ENCODE peak calls at places on chromosomes 16 and 17, in seven cellular contexts. S, U, E, W, T, D and L are unnamed samples. For H3K36me3, the result is how much of the 10 kb centered on the place peaks cover.

GRCh38 chr17:60103957-60104356 is 25.2 kb upstream of the HEATR6 start:
- DNase-seq in S (no peak), U (no peak), E (no peak), W (no peak), T (no peak), D (peak), L (no peak)

GRCh38 chr17:55433629-55434422 is 12.2 kb upstream of the MMD start:
- DNase-seq in S (no peak), U (peak), E (no peak), W (peak), T (no peak), D (no peak), L (no peak)

GRCh38 chr16:6643083-6643686 is 689.5 kb upstream of the RBFOX1 start:
- DNase-seq in S (peak), U (no peak), E (no peak), W (peak), T (no peak), D (peak), L (peak)

GRCh38 chr16:57341441-57342303 is 16.9 kb upstream of the CCL22 start:
- DNase-seq in S (peak), U (no peak), E (no peak), W (peak), T (no peak), D (no peak), L (peak)

GRCh38 chr16:55779391-55780094 is 53.4 kb downstream of the CES1 start:
- DNase-seq in S (no peak), U (no peak), E (no peak), W (no peak), T (no peak), D (peak), L (no peak)

GRCh38 chr17:19369846-19370492 is 7.4 kb upstream of the B9D1 start:
- DNase-seq in S (no peak), U (peak), E (peak), W (no peak), T (no peak), D (peak), L (no peak)

GRCh38 chr17:73476890-73477350 is 165.1 kb upstream of the CDC42EP4 start:
- DNase-seq in S (no peak), U (no peak), E (peak), W (no peak), T (no peak), D (peak), L (no peak)

GRCh38 chr17:58184308-58184985 is 8.1 kb upstream of the EPX start:
- DNase-seq in S (peak), U (no peak), E (no peak), W (peak), T (no peak), D (peak), L (no peak)

GRCh38 chr17:3765981-3766380 is 35.0 kb downstream of the ITGAE start:
- DNase-seq in S (no peak), U (no peak), E (no peak), W (no peak), T (no peak), D (no peak), L (no peak)

GRCh38 chr17:49294126-49294525 is 63.5 kb upstream of the PHOSPHO1 start:
- DNase-seq in S (no peak), U (no peak), E (no peak), W (no peak), T (no peak), D (no peak), L (no peak)

GRCh38 chr16:29943846-29944669 is 17.8 kb upstream of the TMEM219 start:
- DNase-seq in S (peak), U (peak), E (no peak), W (peak), T (no peak), D (peak), L (no peak)

GRCh38 chr16:88491560-88492310 is 38.7 kb downstream of the ZFPM1 start:
- DNase-seq in S (no peak), U (no peak), E (no peak), W (no peak), T (no peak), D (no peak), L (peak)

GRCh38 chr17:61463068-61463980 is 11.1 kb downstream of the TBX4 start:
- DNase-seq in S (no peak), U (peak), E (no peak), W (no peak), T (peak), D (peak), L (no peak)

GRCh38 chr16:77647726-77648125 is 74.6 kb upstream of the NUDT7 start:
- DNase-seq in S (no peak), U (no peak), E (no peak), W (no peak), T (no peak), D (no peak), L (no peak)

GRCh38 chr17:28986714-28987367 is 19.0 kb downstream of the SEZ6 start:
- DNase-seq in S (no peak), U (no peak), E (no peak), W (no peak), T (no peak), D (no peak), L (no peak)

GRCh38 chr16:12628526-12628925 is 175.2 kb downstream of the CPPED1 start:
- DNase-seq in S (no peak), U (no peak), E (no peak), W (no peak), T (no peak), D (no peak), L (no peak)

GRCh38 chr16:89009343-89010209 is 32.6 kb upstream of the CBFA2T3 start:
- DNase-seq in S (no peak), U (peak), E (no peak), W (no peak), T (peak), D (peak), L (peak)

GRCh38 chr16:56048425-56049100 is 142.7 kb upstream of the GNAO1 start:
- DNase-seq in S (no peak), U (no peak), E (no peak), W (no peak), T (no peak), D (no peak), L (no peak)

GRCh38 chr17:27630607-27631408 is at the start of gene LGALS9:
- DNase-seq in S (no peak), U (no peak), E (no peak), W (peak), T (no peak), D (peak), L (no peak)

GRCh38 chr16:22217890-22218730 is 12.0 kb downstream of the EEF2K start:
- DNase-seq in S (no peak), U (peak), E (peak), W (no peak), T (no peak), D (peak), L (no peak)

GRCh38 chr17:40316571-40317344 is 7.8 kb downstream of the RARA start:
- DNase-seq in S (no peak), U (peak), E (peak), W (peak), T (peak), D (peak), L (peak)

GRCh38 chr16:67150058-67150832 is 553 bp downstream of the B3GNT9 start:
- DNase-seq in S (peak), U (peak), E (peak), W (peak), T (peak), D (peak), L (peak)

GRCh38 chr17:83068641-83069570 is 10.5 kb upstream of the METRNL start:
- DNase-seq in S (no peak), U (peak), E (no peak), W (no peak), T (peak), D (no peak), L (peak)

GRCh38 chr17:81961554-81962498 is 839 bp upstream of the NOTUM start:
- DNase-seq in S (no peak), U (no peak), E (no peak), W (no peak), T (no peak), D (peak), L (no peak)

GRCh38 chr17:81958633-81959342 is 2.2 kb downstream of the NOTUM start:
- DNase-seq in S (no peak), U (no peak), E (no peak), W (no peak), T (no peak), D (peak), L (no peak)

GRCh38 chr17:81961087-81961514 is at the start of gene NOTUM:
- DNase-seq in S (peak), U (no peak), E (no peak), W (peak), T (no peak), D (peak), L (peak)

GRCh38 chr17:81959362-81960129 is 1.4 kb downstream of the NOTUM start:
- DNase-seq in S (peak), U (peak), E (peak), W (peak), T (peak), D (peak), L (peak)

GRCh38 chr17:81960130-81960958 is 643 bp downstream of the NOTUM start:
- DNase-seq in S (no peak), U (peak), E (no peak), W (no peak), T (no peak), D (peak), L (no peak)
- H3K4me3 ChIP-seq in S (peak), U (peak), E (peak), W (peak), T (peak), D (no peak), L (peak)

GRCh38 chr16:58713742-58714141 is 20.4 kb downstream of the GOT2 start:
- DNase-seq in S (no peak), U (no peak), E (no peak), W (no peak), T (no peak), D (no peak), L (no peak)

GRCh38 chr16:58709338-58709737 is 24.8 kb upstream of the SLC38A7 start:
- DNase-seq in S (no peak), U (no peak), E (no peak), W (no peak), T (no peak), D (no peak), L (no peak)
- H3K36me3 ChIP-seq in S (under half), U (half or more), E (half or more), W (under half), T (half or more), D (half or more), L (half or more)

GRCh38 chr16:87063543-87063942 is 253.6 kb downstream of the C16orf95 start:
- DNase-seq in S (no peak), U (peak), E (no peak), W (no peak), T (no peak), D (peak), L (no peak)

GRCh38 chr16:87066695-87067556 is 250.3 kb downstream of the C16orf95 start:
- DNase-seq in S (no peak), U (peak), E (no peak), W (no peak), T (no peak), D (peak), L (no peak)

GRCh38 chr16:87065781-87066694 is 251.2 kb downstream of the C16orf95 start:
- DNase-seq in S (no peak), U (peak), E (no peak), W (no peak), T (no peak), D (peak), L (no peak)

GRCh38 chr16:87062569-87063442 is 254.4 kb downstream of the C16orf95 start:
- DNase-seq in S (peak), U (peak), E (peak), W (peak), T (no peak), D (peak), L (peak)

GRCh38 chr16:87064731-87065720 is 252.2 kb downstream of the C16orf95 start:
- DNase-seq in S (no peak), U (peak), E (no peak), W (no peak), T (no peak), D (peak), L (no peak)
- TF ChIP-seq CTCF in S (no peak), U (no peak), E (no peak), W (no peak), T (no peak), D (no peak), L (no peak)

DNA sequence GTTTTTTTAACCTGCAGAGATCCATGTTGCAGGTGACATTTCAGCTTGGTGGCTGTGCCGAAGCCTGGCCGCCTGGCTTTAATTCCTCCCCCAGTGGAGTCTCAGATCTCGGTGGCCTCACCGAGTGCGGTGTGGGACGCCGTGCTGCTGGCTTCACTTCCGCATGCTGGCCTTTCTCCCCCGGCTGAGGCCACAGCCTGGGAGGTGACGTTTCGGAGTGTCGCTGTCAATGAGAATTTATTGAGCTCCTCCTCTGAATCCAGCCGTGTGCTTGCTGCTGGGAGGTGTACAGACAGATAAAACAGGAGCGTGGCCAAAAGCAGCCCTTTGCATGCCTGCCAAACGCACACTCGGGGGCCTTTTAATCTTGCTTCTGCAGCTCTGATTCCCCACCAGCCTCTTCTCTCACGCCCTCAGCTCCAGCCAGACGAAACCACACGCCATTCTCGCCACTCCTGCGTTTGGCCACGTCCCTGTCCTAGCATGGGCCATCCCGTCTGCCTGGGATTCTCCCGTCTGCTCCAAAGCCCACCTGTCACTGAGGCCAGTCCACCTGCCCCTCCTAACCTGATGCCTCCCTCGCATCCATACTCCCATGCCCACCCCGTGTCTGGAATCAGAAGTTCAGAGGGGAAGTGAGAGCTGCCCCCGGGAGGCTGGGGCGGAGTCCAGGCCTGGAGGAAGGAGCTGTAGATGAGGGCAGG is 3.6 kb downstream of the GSE1 start:
- DNase-seq in S (peak), U (no peak), E (peak), W (no peak), T (peak), D (no peak), L (no peak)
- H3K4me3 ChIP-seq in S (no peak), U (peak), E (peak), W (no peak), T (peak), D (no peak), L (peak)

GRCh38 chr17:21173543-21173942 is 40.4 kb downstream of the TMEM11 start:
- DNase-seq in S (no peak), U (no peak), E (no peak), W (no peak), T (no peak), D (peak), L (no peak)

GRCh38 chr17:21171970-21172510 is 41.9 kb downstream of the TMEM11 start:
- DNase-seq in S (no peak), U (no peak), E (no peak), W (no peak), T (no peak), D (peak), L (no peak)

GRCh38 chr17:21176996-21177395 is 37.0 kb downstream of the TMEM11 start:
- DNase-seq in S (no peak), U (peak), E (no peak), W (no peak), T (peak), D (peak), L (no peak)

GRCh38 chr17:21174186-21174585 is 39.8 kb downstream of the TMEM11 start:
- DNase-seq in S (no peak), U (no peak), E (no peak), W (no peak), T (no peak), D (no peak), L (no peak)

DNA sequence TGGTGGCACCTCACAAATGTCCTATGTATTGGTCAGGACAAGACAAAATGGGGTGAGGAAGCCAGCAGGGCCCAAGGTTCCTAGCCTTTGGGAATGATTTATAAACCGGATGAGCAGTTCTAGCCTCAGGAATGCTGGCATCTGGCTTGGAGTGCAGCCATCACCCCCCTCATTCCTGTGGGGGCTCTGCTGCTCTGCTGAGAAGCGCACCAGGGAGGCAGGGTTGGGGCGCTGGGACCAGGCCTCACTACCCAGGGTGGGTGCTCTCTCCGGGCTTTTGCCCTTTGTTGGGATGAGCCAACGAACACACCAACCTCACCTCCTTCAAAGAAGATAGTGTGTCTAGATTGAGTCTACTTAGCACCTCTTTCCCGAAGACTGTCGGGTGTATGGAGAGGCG is 39.2 kb downstream of the TMEM11 start:
- DNase-seq in S (no peak), U (no peak), E (no peak), W (peak), T (no peak), D (peak), L (no peak)
- H3K36me3 ChIP-seq in S (under half), U (under half), E (under half), W (under half), T (under half), D (under half), L (under half)

GRCh38 chr17:21676281-21677111 is 15.8 kb upstream of the KCNJ18 start:
- DNase-seq in S (no peak), U (peak), E (no peak), W (no peak), T (no peak), D (no peak), L (no peak)
- TF ChIP-seq CTCF in S (no peak), U (no peak), E (no peak), W (no peak), T (no peak), D (no peak), L (no peak)

GRCh38 chr17:35666967-35667552 is 64.4 kb upstream of the RASL10B start:
- DNase-seq in S (no peak), U (no peak), E (no peak), W (peak), T (no peak), D (no peak), L (no peak)
- H3K4me3 ChIP-seq in S (no peak), U (no peak), E (no peak), W (no peak), T (no peak), D (no peak), L (no peak)